ENCODE peak calls at places on chromosomes 12 and 14, in four cellular contexts. M is cardiac fibroblast, W is AG09309, E is BJ. H is an unnamed sample.

GRCh38 chr14:30888480-30889243 is 14.3 kb downstream of the COCH start:
- DNase-seq in W (no peak), M (no peak), E (no peak), H (no peak)

GRCh38 chr14:75547552-75548250 is 25.4 kb downstream of the BATF start:
- DNase-seq in E (no peak), M (no peak), W (no peak), H (no peak)

GRCh38 chr12:94686834-94687628 is 36.7 kb upstream of the TMCC3 start:
- DNase-seq in W (no peak), M (no peak), E (no peak), H (no peak)

GRCh38 chr14:22536853-22537338 is 52.1 kb downstream of the DAD1 start:
- DNase-seq in M (peak), E (peak), W (peak), H (peak)

GRCh38 chr14:35332517-35333346 is 40.5 kb downstream of the PSMA6 start:
- DNase-seq in M (peak), W (no peak), E (no peak), H (no peak)

GRCh38 chr12:113271853-113272561 is 50.7 kb downstream of the TPCN1 start:
- DNase-seq in M (peak), E (peak), W (peak), H (peak)

GRCh38 chr14:74179775-74180354 is 59.4 kb upstream of the VSX2 start:
- DNase-seq in W (no peak), E (no peak), M (no peak), H (no peak)

GRCh38 chr14:91018465-91018864 is 42.0 kb downstream of the RPS6KA5 start:
- DNase-seq in E (no peak), M (no peak), W (no peak), H (no peak)

GRCh38 chr14:96037891-96038557 is 1.1 kb upstream of the C14orf132 start:
- DNase-seq in W (no peak), M (peak), E (no peak), H (no peak)

GRCh38 chr12:68623984-68624383 is 13.3 kb downstream of the RAP1B start:
- DNase-seq in M (no peak), W (no peak), E (no peak), H (no peak)

GRCh38 chr14:39025810-39026627 is 77.0 kb downstream of the SEC23A start:
- DNase-seq in E (no peak), M (peak), W (no peak), H (peak)

GRCh38 chr14:96173646-96174475 is 30.8 kb upstream of the BDKRB2 start:
- DNase-seq in E (no peak), M (no peak), W (no peak), H (no peak)

GRCh38 chr12:70754330-70754741 is 117.1 kb upstream of the PTPRB start:
- DNase-seq in W (no peak), E (no peak), M (no peak), H (no peak)

GRCh38 chr12:45166056-45166455 is 49.8 kb upstream of the ANO6 start:
- DNase-seq in E (no peak), W (no peak), M (peak), H (no peak)

GRCh38 chr12:118055144-118055557 is 5.8 kb downstream of the WSB2 start:
- DNase-seq in W (no peak), M (peak), E (no peak), H (no peak)

GRCh38 chr12:4858385-4858784 is 51.3 kb upstream of the KCNA1 start:
- DNase-seq in M (no peak), E (no peak), W (no peak), H (no peak)

GRCh38 chr12:124321040-124321481 is 26.2 kb downstream of the RFLNA start:
- DNase-seq in M (peak), W (no peak), E (no peak), H (no peak)

GRCh38 chr14:28831126-28831525 is 64.5 kb downstream of the FOXG1 start:
- DNase-seq in E (no peak), M (no peak), W (no peak), H (no peak)

GRCh38 chr12:92942905-92943304 is 13.8 kb upstream of the EEA1 start:
- DNase-seq in W (peak), E (peak), M (peak), H (peak)

GRCh38 chr14:23544511-23545447 is 6.8 kb downstream of the ZFHX2 start:
- DNase-seq in W (no peak), M (no peak), E (no peak), H (no peak)

GRCh38 chr14:105414456-105415371 is 4.9 kb upstream of the MTA1 start:
- DNase-seq in E (no peak), M (peak), W (no peak), H (peak)

GRCh38 chr12:114691810-114692557 is 8.0 kb upstream of the TBX3 start:
- DNase-seq in W (no peak), E (no peak), M (no peak), H (no peak)

GRCh38 chr14:106845286-106846087 is 1319.1 kb downstream of the TMEM121 start:
- DNase-seq in W (no peak), E (no peak), M (no peak), H (no peak)

GRCh38 chr12:69106482-69107118 is 132.8 kb upstream of the CPSF6 start:
- DNase-seq in M (no peak), E (no peak), W (no peak), H (no peak)

GRCh38 chr14:99619873-99620834 is 16.1 kb upstream of the CCDC85C start:
- DNase-seq in E (no peak), M (peak), W (no peak), H (no peak)

GRCh38 chr12:67386869-67387570 is 117.9 kb downstream of the CAND1 start:
- DNase-seq in E (no peak), M (no peak), W (no peak), H (no peak)

GRCh38 chr12:72560370-72560769 is 288.2 kb downstream of the TRHDE start:
- DNase-seq in W (no peak), E (no peak), M (no peak), H (no peak)

GRCh38 chr12:94640134-94640928 is 10.0 kb downstream of the TMCC3 start:
- DNase-seq in M (peak), E (no peak), W (peak), H (peak)

GRCh38 chr14:100988011-100988410 is 84.5 kb upstream of the RTL1 start:
- DNase-seq in M (no peak), W (no peak), E (no peak), H (no peak)

GRCh38 chr14:48275301-48275700 is 599.9 kb upstream of the MDGA2 start:
- DNase-seq in M (no peak), E (no peak), W (no peak), H (no peak)

GRCh38 chr12:52608161-52608560 is 6.9 kb upstream of the KRT72 start:
- DNase-seq in E (no peak), W (no peak), M (no peak), H (no peak)

GRCh38 chr12:52612431-52613290 is 5.7 kb downstream of the KRT73 start:
- DNase-seq in W (no peak), M (no peak), E (no peak), H (no peak)

GRCh38 chr12:52608826-52609630 is 7.8 kb upstream of the KRT72 start:
- DNase-seq in M (no peak), W (no peak), E (no peak), H (no peak)

GRCh38 chr12:52613363-52614030 is 4.9 kb downstream of the KRT73 start:
- DNase-seq in E (no peak), M (no peak), W (no peak), H (no peak)

DNA sequence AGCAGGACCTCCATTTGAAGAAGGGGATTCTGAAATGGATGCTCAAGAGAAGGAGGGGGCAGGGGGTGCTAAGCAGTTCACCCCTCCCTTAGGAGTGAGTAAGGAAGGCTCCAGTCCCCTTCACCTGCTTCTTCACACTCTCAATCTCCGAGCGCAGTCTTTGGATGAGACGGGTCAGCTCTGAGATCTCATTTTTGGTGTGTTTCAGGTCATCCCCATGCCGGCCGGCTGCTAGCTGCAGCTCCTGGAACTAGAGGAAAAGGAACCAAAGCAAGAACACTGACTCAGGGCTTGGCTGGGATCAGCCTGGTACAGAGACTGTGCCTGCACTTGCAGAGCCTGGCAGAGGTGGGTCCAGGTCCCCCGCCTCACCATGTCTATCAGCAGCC is 7.3 kb downstream of the KRT73 start:
- DNase-seq in E (no peak), M (no peak), W (no peak), H (no peak)
- H3K4me3 ChIP-seq in E (no peak), M (no peak), W (no peak), H (no peak)

GRCh38 chr12:1919763-1920162 is 1.3 kb upstream of the CACNA2D4 start:
- DNase-seq in W (no peak), M (no peak), E (no peak), H (no peak)
- H3K4me3 ChIP-seq in W (no peak), M (no peak), E (no peak), H (no peak)

GRCh38 chr12:53983580-53984572 is 1.1 kb upstream of the HOXC10 start:
- DNase-seq in W (no peak), E (no peak), M (no peak), H (no peak)

GRCh38 chr12:53986686-53987180 is 1.8 kb downstream of the HOXC10 start:
- DNase-seq in M (no peak), E (no peak), W (no peak), H (no peak)

GRCh38 chr12:53984901-53985357 is at the start of gene HOXC10:
- DNase-seq in W (peak), E (no peak), M (peak), H (peak)

GRCh38 chr12:53985900-53986685 is 1.1 kb downstream of the HOXC10 start:
- DNase-seq in E (no peak), W (no peak), M (no peak), H (no peak)

GRCh38 chr12:53985358-53985899 is 483 bp downstream of the HOXC10 start:
- DNase-seq in M (no peak), E (no peak), W (no peak), H (no peak)
- H3K4me3 ChIP-seq in M (no peak), E (peak), W (peak), H (peak)

GRCh38 chr12:50927766-50928224 is 24.5 kb upstream of the HIGD1C start:
- DNase-seq in W (no peak), M (no peak), E (no peak), H (no peak)

GRCh38 chr12:50927356-50927755 is 25.0 kb upstream of the HIGD1C start:
- DNase-seq in M (no peak), W (no peak), E (no peak), H (no peak)

GRCh38 chr12:50929831-50930230 is 22.5 kb upstream of the HIGD1C start:
- DNase-seq in M (no peak), E (no peak), W (no peak), H (no peak)

GRCh38 chr12:50926415-50926814 is 25.9 kb upstream of the HIGD1C start:
- DNase-seq in E (no peak), M (no peak), W (no peak), H (no peak)

DNA sequence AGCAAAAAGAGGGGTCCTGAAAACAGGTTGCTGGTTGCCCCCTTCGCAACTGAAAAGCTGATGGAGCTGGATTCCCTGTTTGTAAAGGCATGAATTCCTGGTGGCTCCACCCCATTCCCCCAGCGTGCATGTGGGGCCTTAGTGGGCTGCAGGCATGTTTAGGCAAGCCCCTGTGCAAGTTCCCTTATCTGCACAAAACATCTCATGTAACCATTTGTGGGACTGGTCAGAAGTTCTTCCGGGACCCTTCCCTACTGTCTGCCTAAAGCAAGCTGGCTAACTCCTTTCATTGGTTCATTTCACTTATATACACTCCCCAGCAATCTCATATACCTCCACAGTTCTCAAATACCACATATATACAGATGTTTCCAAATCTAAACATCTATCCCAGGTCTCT is 24.0 kb upstream of the HIGD1C start:
- DNase-seq in E (no peak), W (no peak), M (no peak), H (no peak)
- H3K4me3 ChIP-seq in E (no peak), W (no peak), M (no peak), H (no peak)